ENCODE peak calls at places on chromosomes 3 and 15, in seven cellular contexts. B, N, V, U, H, W and M are unnamed samples.

GRCh38 chr15:77455696-77456293 is 35.1 kb downstream of the HMG20A start:
- DNase-seq in N (no peak), W (no peak), B (no peak), U (peak), V (peak), H (no peak), M (no peak)

GRCh38 chr3:33392703-33393125 is 47.5 kb downstream of the UBP1 start:
- DNase-seq in W (no peak), N (no peak), H (no peak), B (no peak), V (no peak), U (peak), M (no peak)

GRCh38 chr15:75063338-75063737 is 39.9 kb downstream of the PPCDC start:
- DNase-seq in V (no peak), W (no peak), U (peak), B (no peak), H (no peak), N (peak), M (peak)

GRCh38 chr15:91408476-91409076 is 308.5 kb downstream of the SV2B start:
- DNase-seq in U (no peak), N (peak), B (no peak), W (no peak), V (peak), H (no peak), M (peak)

GRCh38 chr3:168250415-168250861 is 154.7 kb upstream of the GOLIM4 start:
- DNase-seq in W (no peak), H (no peak), U (peak), V (no peak), N (no peak), B (peak), M (no peak)

GRCh38 chr3:9914011-9914410 is 2.9 kb upstream of the IL17RC start:
- DNase-seq in H (no peak), W (no peak), B (no peak), U (no peak), N (no peak), V (no peak), M (peak)

GRCh38 chr3:113736548-113737089 is 9.4 kb downstream of the NAA50 start:
- DNase-seq in N (no peak), U (peak), W (no peak), B (peak), V (peak), H (peak), M (no peak)

GRCh38 chr3:44996556-44996969 is 20.5 kb downstream of the EXOSC7 start:
- DNase-seq in V (peak), B (peak), W (no peak), U (peak), N (no peak), H (no peak), M (peak)

GRCh38 chr15:36796161-36796560 is 216.7 kb downstream of the CDIN1 start:
- DNase-seq in W (no peak), B (no peak), V (no peak), N (no peak), U (no peak), H (no peak), M (no peak)